ENCODE peak calls at places on chromosomes 12 and 14, in seven cellular contexts. B is H9, F is A549, D is progenitor cell of endocrine pancreas, L is ovary, N is breast epithelium, T is endothelial cell of umbilical vein. C is an unnamed sample.

GRCh38 chr14:35331605-35332516 is 39.7 kb downstream of the PSMA6 start:
- DNase-seq in F (no peak), N (peak; percentile 85), L (no peak), T (no peak), B (no peak), D (no peak), C (no peak)

GRCh38 chr12:42981379-42981778 is 391.8 kb upstream of the PRICKLE1 start:
- DNase-seq in F (no peak), T (no peak), L (no peak), D (no peak), B (no peak), N (no peak), C (no peak)

GRCh38 chr14:76694106-76694505 is 67.2 kb upstream of the VASH1 start:
- DNase-seq in L (no peak), D (no peak), N (no peak), B (no peak), F (no peak), T (no peak), C (no peak)

GRCh38 chr12:52696588-52696987 is 6.7 kb downstream of the KRT77 start:
- DNase-seq in F (no peak), N (no peak), T (no peak), D (no peak), L (no peak), B (no peak), C (no peak)

GRCh38 chr14:65206448-65207096 is 104.3 kb upstream of the MAX start:
- DNase-seq in L (no peak), B (no peak), T (no peak), N (no peak), F (no peak), D (no peak), C (no peak)

GRCh38 chr12:122851820-122852219 is 16.6 kb downstream of the HIP1R start:
- DNase-seq in F (no peak), D (no peak), L (no peak), B (no peak), T (peak; percentile 97), N (no peak), C (no peak)

GRCh38 chr12:105670664-105671063 is 340.2 kb downstream of the C12orf75 start:
- DNase-seq in L (no peak), D (no peak), T (no peak), B (no peak), N (no peak), F (no peak), C (no peak)

GRCh38 chr14:95157987-95158712 is 821 bp upstream of the DICER1 start:
- DNase-seq in N (no peak), F (peak; percentile 57), B (peak; percentile 53), T (no peak), L (peak; percentile 27), D (no peak), C (no peak)

GRCh38 chr12:113048716-113049127 is 7.8 kb upstream of the DTX1 start:
- DNase-seq in F (peak; percentile 89), N (no peak), T (peak; percentile 49), D (peak; percentile 41), L (no peak), B (peak; percentile 62), C (peak; percentile 66)

GRCh38 chr14:72643317-72643801 is 250.5 kb downstream of the DPF3 start:
- DNase-seq in N (no peak), D (no peak), L (no peak), F (peak; percentile 67), B (no peak), T (peak; percentile 96), C (no peak)

GRCh38 chr14:36214476-36215216 is 38.1 kb upstream of the PTCSC3 start:
- DNase-seq in T (no peak), L (no peak), B (no peak), N (no peak), D (no peak), F (no peak), C (no peak)

GRCh38 chr14:98093111-98093510 is 1178.9 kb downstream of the BCL11B start:
- DNase-seq in B (no peak), D (no peak), F (no peak), N (no peak), L (no peak), T (no peak), C (no peak)

GRCh38 chr14:40367717-40368116 is 935.5 kb upstream of the FBXO33 start:
- DNase-seq in F (no peak), D (no peak), N (no peak), T (no peak), B (no peak), L (no peak), C (no peak)

GRCh38 chr14:56194062-56194461 is 75.9 kb downstream of the PELI2 start:
- DNase-seq in B (no peak), L (no peak), N (no peak), D (no peak), F (no peak), T (no peak), C (no peak)

GRCh38 chr14:49550284-49551184 is 35.6 kb downstream of the RPS29 start:
- DNase-seq in F (no peak), B (no peak), D (no peak), N (no peak), T (peak; percentile 31), L (no peak), C (no peak)

GRCh38 chr12:54018608-54018984 is 9.6 kb upstream of the HOXC6 start:
- DNase-seq in L (peak; percentile 91), D (no peak), N (no peak), F (peak; percentile 39), T (no peak), B (no peak), C (peak; percentile 54)

GRCh38 chr12:47773062-47773857 is at the start of gene SLC48A1:
- DNase-seq in B (peak; percentile 79), D (peak; percentile 71), N (peak; percentile 63), F (peak; percentile 92), L (peak; percentile 85), T (peak; percentile 54), C (peak; percentile 85)

GRCh38 chr14:104843442-104844305 is 21.4 kb upstream of the CEP170B start:
- DNase-seq in T (no peak), F (no peak), B (peak; percentile 72), N (peak; percentile 53), D (no peak), L (no peak), C (peak; percentile 58)

DNA sequence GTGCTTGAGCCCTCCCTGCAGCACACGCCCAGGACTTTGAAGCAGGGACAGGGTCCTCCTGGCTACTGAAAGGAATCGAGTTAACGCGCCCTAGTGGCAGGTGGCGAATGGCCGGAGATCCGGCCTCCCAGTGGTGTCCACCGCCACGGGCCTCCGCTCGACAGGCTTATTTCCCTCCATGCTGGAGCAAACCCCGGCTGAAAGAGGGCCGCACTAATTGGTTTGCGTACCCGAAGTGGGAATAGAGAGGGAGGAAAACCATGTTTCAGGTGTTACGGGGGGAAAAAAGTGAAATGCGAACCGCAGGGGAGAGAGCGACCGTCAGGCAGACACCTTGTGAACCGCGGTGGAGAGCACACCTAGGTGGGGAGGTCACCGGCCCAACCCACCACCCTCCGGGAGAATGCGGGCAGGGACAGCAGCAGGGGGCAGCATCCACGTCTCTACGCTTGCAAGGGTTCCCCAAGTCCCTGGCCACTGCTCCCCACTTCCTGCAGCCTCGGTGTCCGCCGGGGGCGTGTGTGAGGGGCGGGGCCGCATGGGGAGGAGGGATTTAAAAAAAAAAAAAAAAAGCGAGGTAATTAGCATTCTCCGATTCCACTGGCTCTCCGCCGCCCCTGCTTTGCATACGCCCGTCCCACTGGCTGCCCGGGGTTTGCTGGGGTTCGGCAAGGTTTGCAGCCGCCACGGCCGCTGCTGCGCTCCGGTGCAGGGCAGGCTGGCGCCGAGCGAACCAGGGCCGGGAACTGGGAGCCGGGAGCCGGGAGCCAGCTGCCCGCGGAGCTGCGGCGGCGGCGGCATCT is 224.6 kb upstream of the CRY1 start:
- DNase-seq in B (peak; percentile 96), F (peak; percentile 95), T (peak; percentile 81), L (no peak), D (peak; percentile 82), N (peak; percentile 82), C (peak; percentile 94)
- TF ChIP-seq CTCF in B (peak; percentile 68), F (peak; percentile 60), T (peak; percentile 1), L (no peak), D (peak; percentile 57), N (peak; percentile 28), C (peak; percentile 45)

GRCh38 chr12:69171881-69172280 is 67.5 kb upstream of the CPSF6 start:
- DNase-seq in B (no peak), T (no peak), N (no peak), D (no peak), L (no peak), F (no peak), C (no peak)
- TF ChIP-seq CTCF in B (no peak), T (no peak), N (no peak), D (no peak), L (no peak), F (no peak), C (no peak)

GRCh38 chr12:6367065-6367968 is 8.0 kb downstream of the SCNN1A start:
- DNase-seq in T (peak; percentile 67), L (no peak), F (no peak), B (no peak), D (no peak), N (no peak), C (no peak)
- TF ChIP-seq CTCF in T (peak; percentile 49), L (no peak), F (no peak), B (peak; percentile 41), D (no peak), N (no peak), C (no peak)

GRCh38 chr12:94140556-94140955 is 7.8 kb upstream of the PLXNC1 start:
- DNase-seq in B (peak; percentile 85), T (no peak), L (no peak), D (no peak), N (no peak), F (no peak), C (peak; percentile 40)
- TF ChIP-seq CTCF in B (peak; percentile 81), T (peak; percentile 36), L (no peak), D (peak; percentile 54), N (no peak), F (peak; percentile 28), C (peak; percentile 41)

DNA sequence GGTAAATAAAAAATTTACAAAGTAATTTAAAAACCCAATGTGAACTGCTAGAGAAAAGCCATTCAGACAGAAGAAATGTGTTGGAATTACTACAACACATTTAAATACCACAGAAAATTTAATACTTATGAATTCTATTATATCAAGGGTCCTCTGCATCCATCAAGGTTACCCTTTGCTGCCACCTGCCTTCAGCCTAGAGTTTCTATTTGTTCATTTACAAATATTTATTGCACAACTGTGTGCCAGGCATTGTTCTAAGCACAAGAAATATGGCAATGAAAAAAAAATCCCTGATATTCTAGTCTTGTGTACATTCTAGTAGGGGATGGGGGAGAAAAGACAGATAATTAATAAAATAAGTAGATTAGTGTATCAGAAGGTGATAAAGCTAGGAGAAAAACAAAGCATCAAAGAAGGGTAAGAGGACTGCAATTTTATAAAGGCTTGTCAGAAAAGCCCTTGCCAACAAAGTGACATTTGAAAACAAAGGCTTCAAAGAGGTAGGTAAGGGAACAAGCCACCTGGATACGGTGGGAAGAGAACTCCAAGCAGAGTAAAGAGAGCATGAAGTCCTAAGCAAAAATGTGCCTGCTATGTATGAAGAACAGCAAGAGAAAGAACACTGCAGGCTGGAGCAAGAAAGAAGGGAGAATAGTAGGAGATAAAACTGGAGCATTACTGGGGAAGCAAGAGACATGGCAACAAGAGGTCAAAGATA is 59.1 kb upstream of the SLC6A13 start:
- DNase-seq in L (no peak), B (no peak), N (no peak), T (peak; percentile 12), F (no peak), D (no peak), C (no peak)
- TF ChIP-seq CTCF in L (no peak), B (peak; percentile 39), N (no peak), T (no peak), F (peak; percentile 12), D (peak; percentile 54), C (no peak)

C was measured in nephron progenitor cell.